ENCODE peak calls at places on chromosomes 13 and 19, in six cellular contexts. O, J, E, V, S and R are unnamed samples.

GRCh38 chr19:39127812-39128510 is 2.4 kb downstream of the PAK4 start:
- DNase-seq in O (peak), J (no peak), E (no peak), V (no peak), S (peak), R (no peak)

GRCh38 chr19:49117677-49118564 is 1.0 kb downstream of the C19orf73 start:
- DNase-seq in O (no peak), J (no peak), E (no peak), V (no peak), S (no peak), R (no peak)

GRCh38 chr13:36736119-36736726 is 62.4 kb downstream of the SERTM1 start:
- DNase-seq in O (peak), J (no peak), E (no peak), V (no peak), S (peak), R (peak)

GRCh38 chr19:47075179-47075811 is 26.9 kb upstream of the TMEM160 start:
- DNase-seq in O (no peak), J (no peak), E (no peak), V (no peak), S (peak), R (no peak)

GRCh38 chr13:114057131-114058050 is 75.0 kb downstream of the RASA3 start:
- DNase-seq in O (no peak), J (no peak), E (no peak), V (no peak), S (no peak), R (no peak)

GRCh38 chr19:44548736-44549135 is 19.3 kb upstream of the CEACAM20 start:
- DNase-seq in O (no peak), J (no peak), E (no peak), V (no peak), S (no peak), R (no peak)

GRCh38 chr19:56837004-56837403 is 3.5 kb downstream of the PEG3 start:
- DNase-seq in O (no peak), J (no peak), E (no peak), V (no peak), S (peak), R (no peak)

GRCh38 chr19:14391156-14391821 is 10.0 kb downstream of the ADGRE5 start:
- DNase-seq in O (no peak), J (no peak), E (no peak), V (no peak), S (no peak), R (no peak)

GRCh38 chr13:67013709-67014108 is 216.4 kb downstream of the PCDH9 start:
- DNase-seq in O (no peak), J (no peak), E (no peak), V (no peak), S (no peak), R (no peak)

GRCh38 chr19:48213959-48214358 is 41.8 kb downstream of the CARD8 start:
- DNase-seq in O (no peak), J (no peak), E (no peak), V (no peak), S (no peak), R (no peak)

GRCh38 chr13:93108111-93108581 is 118.5 kb upstream of the GPC6 start:
- DNase-seq in O (no peak), J (no peak), E (no peak), V (no peak), S (no peak), R (no peak)

GRCh38 chr13:109874921-109875454 is 88.6 kb upstream of the IRS2 start:
- DNase-seq in O (no peak), J (no peak), E (no peak), V (no peak), S (peak), R (no peak)

GRCh38 chr19:18940791-18941627 is at the start of gene HOMER3:
- DNase-seq in O (peak), J (peak), E (peak), V (peak), S (peak), R (peak)
- H3K27ac ChIP-seq in O (peak), J (peak), E (peak), V (peak), S (no peak), R (no peak)

GRCh38 chr19:872266-872951 is 12.9 kb downstream of the CFD start:
- DNase-seq in O (peak), J (peak), E (peak), V (peak), S (no peak), R (peak)
- H3K27ac ChIP-seq in O (peak), J (no peak), E (peak), V (peak), S (peak), R (peak)

DNA sequence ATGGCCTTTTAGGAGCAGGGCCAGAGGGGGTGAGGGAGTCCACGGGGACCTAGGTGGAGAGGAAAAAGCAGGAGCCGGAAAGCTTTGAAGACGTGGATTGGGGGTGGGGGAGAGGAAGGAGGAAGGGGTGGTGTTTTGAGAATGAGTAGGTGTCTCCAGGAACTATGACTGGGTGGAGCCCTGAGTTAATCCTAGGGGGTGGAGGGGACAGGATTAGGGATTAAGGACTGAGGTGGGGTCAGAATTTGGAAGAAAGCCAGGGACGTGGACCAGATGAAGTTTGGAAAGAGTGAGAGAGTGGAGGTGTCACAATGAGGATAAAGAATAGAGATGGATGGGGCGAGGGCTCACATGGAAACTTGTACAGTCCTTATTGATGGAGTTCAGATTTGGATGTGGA is 1.5 kb upstream of the KLK13 start:
- DNase-seq in O (no peak), J (no peak), E (no peak), V (no peak), S (no peak), R (no peak)
- H3K27ac ChIP-seq in O (no peak), J (no peak), E (no peak), V (no peak), S (no peak), R (no peak)

GRCh38 chr19:55034751-55035150 is 3.3 kb downstream of the GP6 start:
- DNase-seq in O (no peak), J (no peak), E (no peak), V (peak), S (no peak), R (no peak)
- H3K27ac ChIP-seq in O (no peak), J (no peak), E (no peak), V (no peak), S (no peak), R (no peak)

DNA sequence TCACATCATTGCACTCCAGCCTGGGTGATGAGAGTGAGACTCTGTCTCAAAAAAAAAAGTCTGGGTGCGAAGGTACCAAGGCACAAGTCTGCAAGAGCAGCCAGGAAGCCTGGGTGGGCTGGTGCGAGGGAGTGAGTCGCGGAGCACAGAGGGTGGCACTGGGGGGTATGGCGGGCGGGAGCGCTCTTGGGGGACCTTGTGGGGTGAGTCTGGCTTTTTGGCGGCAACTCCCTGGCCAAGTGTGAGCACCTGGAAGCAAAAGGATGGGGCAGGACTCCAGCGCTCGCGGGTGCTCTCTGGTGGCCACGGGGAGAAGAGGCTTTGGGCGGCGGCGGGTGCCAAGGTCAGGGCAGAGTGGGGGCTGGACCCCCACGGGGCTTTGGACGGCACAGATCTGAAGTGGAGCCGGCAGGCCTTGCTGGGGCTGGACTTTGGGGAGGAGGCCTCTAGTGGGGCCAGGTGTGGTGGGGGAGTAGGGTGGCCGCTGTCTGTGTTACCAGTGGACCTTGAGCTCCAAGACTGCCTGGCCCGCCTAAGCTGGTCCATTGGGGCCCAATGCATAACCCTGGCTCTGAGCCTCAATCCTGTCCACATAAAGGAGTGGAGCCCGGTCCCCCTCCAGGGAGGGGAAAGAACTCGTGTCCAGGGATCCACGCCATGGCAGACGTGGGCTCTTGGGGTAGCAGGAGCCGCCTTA is 1.6 kb downstream of the P2RY11 start:
- DNase-seq in O (peak), J (peak), E (no peak), V (peak), S (peak), R (peak)
- H3K27ac ChIP-seq in O (peak), J (no peak), E (no peak), V (peak), S (no peak), R (peak)

DNA sequence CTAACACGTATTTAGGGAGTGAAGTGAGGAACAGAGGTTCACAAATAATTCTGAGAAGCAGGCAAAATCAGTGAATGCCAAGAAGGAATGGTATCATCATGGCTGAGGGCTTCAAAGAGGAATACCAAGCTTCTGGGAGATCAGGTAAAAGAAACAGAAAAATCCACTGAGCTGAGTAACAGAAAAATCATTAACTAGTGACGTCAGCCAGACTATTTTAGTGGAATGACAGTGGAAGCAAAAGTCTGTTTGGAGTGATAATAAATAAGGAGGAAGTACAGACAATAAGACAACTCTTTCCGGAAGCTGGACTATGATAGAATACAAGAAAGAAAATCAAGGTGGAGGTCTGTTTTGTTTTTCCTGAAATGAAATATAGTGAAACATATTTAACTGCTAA is 83.5 kb downstream of the SACS start:
- DNase-seq in O (no peak), J (no peak), E (no peak), V (no peak), S (no peak), R (no peak)
- H3K27ac ChIP-seq in O (no peak), J (no peak), E (peak), V (no peak), S (no peak), R (no peak)

GRCh38 chr13:21149568-21149967 is 26.8 kb downstream of the SKA3 start:
- DNase-seq in O (no peak), J (no peak), E (no peak), V (no peak), S (no peak), R (no peak)

GRCh38 chr13:21152251-21152899 is 24.0 kb downstream of the SKA3 start:
- DNase-seq in O (no peak), J (no peak), E (no peak), V (no peak), S (no peak), R (no peak)

GRCh38 chr13:21147827-21148226 is 28.5 kb downstream of the SKA3 start:
- DNase-seq in O (no peak), J (no peak), E (no peak), V (no peak), S (no peak), R (no peak)

GRCh38 chr13:21148557-21149258 is 27.6 kb downstream of the SKA3 start:
- DNase-seq in O (no peak), J (no peak), E (no peak), V (no peak), S (no peak), R (no peak)

DNA sequence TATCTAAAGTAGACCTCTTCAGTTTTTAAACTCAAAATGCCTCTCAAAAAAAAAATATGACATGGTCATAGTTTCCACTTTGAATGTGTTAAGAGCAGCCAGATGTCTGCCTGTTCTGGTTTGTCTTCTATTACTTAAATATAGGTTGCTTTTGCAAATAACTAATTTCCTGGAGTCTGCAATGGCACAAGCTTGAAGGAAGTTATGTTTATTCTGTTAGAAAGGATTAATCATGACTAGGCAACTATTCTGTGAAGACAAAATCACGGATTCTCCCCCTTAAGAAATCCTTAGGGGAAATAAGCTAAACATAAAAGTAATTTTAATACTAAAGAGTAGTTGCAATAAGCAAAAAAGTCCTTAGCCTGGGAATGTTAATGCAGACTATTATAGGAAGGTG is 26.3 kb downstream of the SKA3 start:
- DNase-seq in O (no peak), J (no peak), E (no peak), V (no peak), S (no peak), R (no peak)
- H3K27ac ChIP-seq in O (no peak), J (peak), E (no peak), V (no peak), S (no peak), R (no peak)

GRCh38 chr13:97354808-97355207 is 79.2 kb upstream of the RAP2A start:
- DNase-seq in O (no peak), J (no peak), E (no peak), V (no peak), S (no peak), R (no peak)

GRCh38 chr13:97353927-97354326 is 80.0 kb upstream of the RAP2A start:
- DNase-seq in O (no peak), J (no peak), E (no peak), V (no peak), S (no peak), R (no peak)

GRCh38 chr13:97356592-97356991 is 77.4 kb upstream of the RAP2A start:
- DNase-seq in O (no peak), J (no peak), E (no peak), V (no peak), S (no peak), R (no peak)

GRCh38 chr13:97348569-97349100 is 85.3 kb upstream of the RAP2A start:
- DNase-seq in O (no peak), J (no peak), E (no peak), V (no peak), S (no peak), R (no peak)

GRCh38 chr13:97352815-97353214 is 81.2 kb upstream of the RAP2A start:
- DNase-seq in O (no peak), J (no peak), E (no peak), V (no peak), S (no peak), R (no peak)
- H3K27ac ChIP-seq in O (no peak), J (no peak), E (no peak), V (no peak), S (peak), R (no peak)

GRCh38 chr19:2544576-2545415 is 68.9 kb downstream of the GADD45B start:
- DNase-seq in O (no peak), J (no peak), E (no peak), V (peak), S (no peak), R (no peak)
- H3K27ac ChIP-seq in O (peak), J (peak), E (peak), V (peak), S (peak), R (no peak)

DNA sequence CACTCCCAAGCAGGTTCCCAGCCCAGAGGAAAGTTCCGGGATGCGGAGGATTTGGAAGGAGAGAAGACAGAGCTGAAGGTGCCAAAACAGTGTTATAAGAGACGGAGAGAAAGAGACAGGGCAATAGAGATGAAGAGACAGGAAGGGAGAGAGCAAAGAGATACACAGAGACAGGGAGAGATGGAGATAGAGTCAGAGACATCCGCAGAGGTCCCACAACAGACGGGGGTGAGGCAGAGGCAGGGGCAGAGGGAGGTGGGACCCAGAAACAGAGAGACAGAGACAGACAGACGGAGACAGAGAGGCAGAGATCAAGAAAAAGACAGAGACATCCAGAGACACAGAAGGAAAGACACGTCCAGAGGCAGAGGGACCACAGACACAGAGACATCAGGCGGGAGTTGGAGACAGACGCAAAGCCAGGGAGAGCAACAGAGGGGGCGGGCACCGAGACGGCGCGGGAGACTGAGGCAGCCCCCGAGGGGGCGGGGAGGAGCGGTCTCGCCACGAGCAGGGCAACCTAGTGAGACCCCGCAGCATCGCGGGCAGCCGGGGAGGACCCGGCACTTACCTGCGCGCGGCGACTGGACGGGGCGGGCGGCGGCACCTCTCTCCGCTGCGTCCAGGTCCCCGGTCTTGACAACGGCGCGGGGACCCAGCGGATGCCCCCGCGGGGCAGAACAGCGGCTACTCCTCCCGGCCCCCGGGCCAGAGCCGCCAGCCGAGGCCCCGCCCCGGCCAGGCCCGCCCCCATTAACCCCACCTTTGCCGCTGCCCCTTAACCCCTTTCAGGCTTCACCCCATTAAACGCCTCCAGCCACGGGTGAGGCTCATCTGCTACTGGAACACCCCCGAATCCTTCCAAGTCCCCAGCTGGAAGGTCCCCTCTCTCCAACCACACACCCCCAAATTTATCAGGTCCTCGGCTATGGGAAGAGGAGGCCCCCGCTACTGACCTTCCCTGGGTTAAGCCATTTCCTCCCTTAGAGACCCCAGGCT is at the start of gene GPR4:
- DNase-seq in O (no peak), J (no peak), E (no peak), V (no peak), S (peak), R (no peak)
- H3K27ac ChIP-seq in O (peak), J (peak), E (peak), V (no peak), S (no peak), R (no peak)